ENCODE peak calls at places on chromosomes 2 and 18, in five cellular contexts. One of them, this sample, is unnamed.

GRCh38 chr18:23166863-23167531 is 31.7 kb downstream of the CABLES1 start:
- DNase-seq in BE2C: no peak
- DNase-seq in kidney tubule cell: no peak
- DNase-seq in choroid plexus epithelial cell: peak
- DNase-seq in sciatic nerve: no peak
- DNase-seq in this sample: no peak

GRCh38 chr18:49968649-49969309 is 155.4 kb upstream of the ACAA2 start:
- DNase-seq in BE2C: no peak
- DNase-seq in kidney tubule cell: peak
- DNase-seq in choroid plexus epithelial cell: no peak
- DNase-seq in sciatic nerve: no peak
- DNase-seq in this sample: no peak

GRCh38 chr18:51120809-51121596 is 76.5 kb downstream of the MEX3C start:
- DNase-seq in BE2C: no peak
- DNase-seq in kidney tubule cell: no peak
- DNase-seq in choroid plexus epithelial cell: no peak
- DNase-seq in sciatic nerve: no peak
- DNase-seq in this sample: no peak

GRCh38 chr2:200305797-200306718 is at the start of gene SPATS2L:
- DNase-seq in BE2C: peak
- DNase-seq in kidney tubule cell: peak
- DNase-seq in choroid plexus epithelial cell: peak
- DNase-seq in sciatic nerve: peak
- DNase-seq in this sample: no peak

GRCh38 chr2:201233192-201234166 is 26.9 kb upstream of the CASP8 start:
- DNase-seq in BE2C: no peak
- DNase-seq in kidney tubule cell: peak
- DNase-seq in choroid plexus epithelial cell: peak
- DNase-seq in sciatic nerve: no peak
- DNase-seq in this sample: peak

GRCh38 chr2:119126650-119127049 is 31.9 kb downstream of the C1QL2 start:
- DNase-seq in BE2C: peak
- DNase-seq in kidney tubule cell: peak
- DNase-seq in choroid plexus epithelial cell: peak
- DNase-seq in sciatic nerve: no peak
- DNase-seq in this sample: no peak

GRCh38 chr2:135154962-135155361 is 102.9 kb downstream of the RAB3GAP1 start:
- DNase-seq in BE2C: no peak
- DNase-seq in kidney tubule cell: no peak
- DNase-seq in choroid plexus epithelial cell: no peak
- DNase-seq in sciatic nerve: no peak
- DNase-seq in this sample: no peak

GRCh38 chr2:63424329-63425078 is 163.8 kb downstream of the WDPCP start:
- DNase-seq in BE2C: peak
- DNase-seq in kidney tubule cell: peak
- DNase-seq in choroid plexus epithelial cell: peak
- DNase-seq in sciatic nerve: no peak
- DNase-seq in this sample: no peak

This sample was measured in effector CD8-positive, alpha-beta T cell.